ENCODE peak calls at places on chromosome 1, in eight cellular contexts. P is HCT116, V is A549, O is endothelial cell of umbilical vein, B is GM12878, D is K562, J is HepG2, Y is H1. I is an unnamed sample.

GRCh38 chr1:183000563-183000962 is 22.7 kb upstream of the LAMC1 start:
- DNase-seq in V (no peak), J (no peak), O (no peak), Y (no peak), B (no peak), P (no peak), D (no peak), I (no peak)

GRCh38 chr1:167207940-167208623 is 12.6 kb upstream of the POU2F1 start:
- DNase-seq in Y (no peak), D (no peak), V (no peak), J (no peak), B (no peak), O (no peak), P (no peak), I (no peak)

GRCh38 chr1:3135073-3135745 is 66.2 kb downstream of the PRDM16 start:
- DNase-seq in V (no peak), Y (no peak), O (no peak), B (no peak), D (no peak), P (no peak), J (no peak), I (no peak)

GRCh38 chr1:13725714-13726175 is 25.8 kb downstream of the PRDM2 start:
- DNase-seq in V (peak; percentile 21), J (peak; percentile 20), B (no peak), O (peak; percentile 33), D (no peak), Y (no peak), P (peak; percentile 23), I (peak; percentile 69)

GRCh38 chr1:40353081-40353480 is 20.4 kb upstream of the SMAP2 start:
- DNase-seq in O (no peak), P (no peak), J (no peak), Y (no peak), B (no peak), D (no peak), V (no peak), I (no peak)

GRCh38 chr1:153422450-153423068 is 6.2 kb downstream of the S100A7A start:
- DNase-seq in J (peak; percentile 34), D (peak; percentile 64), O (peak; percentile 70), P (peak; percentile 28), V (peak; percentile 48), Y (no peak), B (no peak), I (peak; percentile 66)

GRCh38 chr1:92108631-92109030 is 28.5 kb downstream of the BTBD8 start:
- DNase-seq in V (no peak), D (no peak), B (no peak), J (no peak), P (no peak), Y (no peak), O (no peak), I (no peak)

GRCh38 chr1:228358764-228359612 is 47.6 kb downstream of the TRIM11 start:
- DNase-seq in J (no peak), O (no peak), V (no peak), Y (no peak), D (no peak), B (no peak), P (no peak), I (no peak)

GRCh38 chr1:152972196-152972886 is 1.9 kb downstream of the SPRR4 start:
- DNase-seq in V (no peak), P (no peak), O (no peak), J (no peak), Y (no peak), D (no peak), B (no peak), I (no peak)

GRCh38 chr1:155309423-155310021 is 856 bp downstream of the FDPS start:
- DNase-seq in Y (no peak), V (peak; percentile 33), O (peak; percentile 69), D (peak; percentile 37), B (no peak), P (no peak), J (no peak), I (peak; percentile 19)

GRCh38 chr1:21906173-21907078 is 30.7 kb downstream of the HSPG2 start:
- DNase-seq in P (no peak), O (peak; percentile 98), B (no peak), J (no peak), V (no peak), Y (no peak), D (peak; percentile 95), I (no peak)

GRCh38 chr1:51733793-51734522 is 117.1 kb downstream of the OSBPL9 start:
- DNase-seq in D (no peak), Y (no peak), V (no peak), J (peak; percentile 68), B (no peak), P (no peak), O (no peak), I (no peak)

GRCh38 chr1:60863131-60863530 is 219.2 kb upstream of the NFIA start:
- DNase-seq in P (no peak), O (peak; percentile 46), D (no peak), J (no peak), B (no peak), V (no peak), Y (no peak), I (no peak)

GRCh38 chr1:156500847-156501686 is 492 bp upstream of the MEF2D start:
- DNase-seq in B (no peak), P (peak; percentile 86), J (peak; percentile 80), V (peak; percentile 98), O (peak; percentile 94), Y (peak; percentile 75), D (peak; percentile 99), I (peak; percentile 96)

GRCh38 chr1:156504062-156504813 is 3.7 kb upstream of the MEF2D start:
- DNase-seq in D (no peak), P (no peak), B (no peak), Y (no peak), J (no peak), V (peak; percentile 62), O (no peak), I (peak; percentile 66)

GRCh38 chr1:156503672-156504055 is 3.1 kb upstream of the MEF2D start:
- DNase-seq in Y (no peak), D (no peak), J (no peak), B (no peak), O (no peak), P (no peak), V (no peak), I (no peak)

GRCh38 chr1:156502396-156502748 is 1.8 kb upstream of the MEF2D start:
- DNase-seq in Y (no peak), B (no peak), O (no peak), J (no peak), D (no peak), P (no peak), V (peak; percentile 29), I (no peak)

DNA sequence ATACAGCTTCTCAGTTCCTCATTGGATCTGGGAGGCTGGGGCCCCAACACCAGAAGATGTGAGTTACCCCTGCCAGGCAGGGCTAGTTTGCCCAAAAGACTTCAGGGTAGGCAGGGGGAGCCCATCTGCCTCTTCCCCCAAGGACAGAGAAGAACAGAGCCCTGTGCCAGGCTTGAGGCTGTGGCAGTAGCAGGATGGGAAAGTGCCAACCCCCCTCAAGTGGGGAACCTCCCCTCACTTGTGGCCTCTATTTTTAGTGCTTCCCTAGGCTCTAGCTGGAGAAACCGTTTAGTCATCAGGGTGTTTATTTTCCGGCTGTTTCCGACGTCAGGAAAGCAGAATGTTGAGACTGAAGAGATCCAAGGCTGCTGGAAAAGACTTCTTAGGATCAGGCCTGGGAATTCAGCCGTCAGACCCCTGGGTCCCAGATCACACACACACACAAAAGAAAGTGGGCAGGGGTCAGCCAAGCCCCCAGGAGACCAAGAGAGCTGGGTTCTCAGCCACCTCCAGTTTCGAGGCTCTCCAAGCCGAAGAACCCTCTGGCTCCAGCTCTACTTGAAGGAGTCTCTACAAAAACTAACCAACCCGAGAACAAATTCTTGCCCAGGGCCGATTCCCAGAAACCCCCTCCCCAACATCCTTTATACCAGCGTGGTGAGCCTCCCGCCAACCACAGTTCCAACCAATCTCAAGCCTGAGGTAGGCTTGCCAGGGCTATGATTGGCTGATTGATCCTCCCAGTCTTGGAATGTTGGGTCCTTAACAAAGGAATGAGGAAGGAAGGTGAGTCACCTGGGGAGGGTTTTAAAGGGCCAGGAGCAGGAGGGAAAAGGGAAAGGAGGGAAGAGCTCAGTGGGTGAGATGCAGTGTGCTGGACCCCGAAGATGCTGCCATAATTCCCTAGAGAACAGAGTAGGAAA is 2.4 kb upstream of the MEF2D start:
- DNase-seq in P (peak; percentile 94), O (peak; percentile 97), D (no peak), B (no peak), Y (peak; percentile 83), V (peak; percentile 96), J (no peak), I (peak; percentile 84)
- TF ChIP-seq POLR2A in P (no peak), O (peak; percentile 50), D (no peak), B (no peak), Y (peak; percentile 29), V (no peak), J (no peak), I (no peak)

DNA sequence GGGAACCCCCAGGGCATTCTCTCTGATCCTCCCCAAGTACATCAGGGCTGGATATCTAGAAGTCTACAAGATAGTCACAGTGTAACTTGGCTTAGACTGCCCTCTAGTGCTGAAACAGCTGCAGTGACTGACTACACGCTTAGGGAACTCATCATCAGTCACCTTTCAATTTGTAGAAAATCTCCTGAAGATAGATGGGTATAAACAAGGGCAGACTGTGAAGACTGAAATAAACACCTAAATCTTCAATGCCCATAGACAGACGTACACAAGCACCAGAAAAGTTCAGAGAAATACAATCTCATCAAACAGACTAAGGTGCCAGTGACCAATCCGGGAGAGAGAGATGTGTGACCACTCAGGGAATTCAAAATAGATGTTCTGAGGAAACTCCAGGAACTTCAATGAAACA is 46.6 kb downstream of the PACC1 start:
- DNase-seq in J (peak; percentile 61), Y (peak; percentile 21), B (peak; percentile 36), O (peak; percentile 68), P (peak; percentile 66), D (peak; percentile 68), V (peak; percentile 74), I (peak; percentile 78)
- TF ChIP-seq MAX in J (no peak), Y (no peak), B (no peak), O (no peak), P (no peak), D (no peak), V (no peak), I (no peak)

GRCh38 chr1:208722592-208722991 is 478.4 kb upstream of the PLXNA2 start:
- DNase-seq in O (no peak), Y (no peak), P (no peak), D (no peak), J (no peak), V (no peak), B (no peak), I (no peak)
- TF ChIP-seq POLR2A in O (no peak), Y (no peak), P (no peak), D (no peak), J (no peak), V (no peak), B (no peak), I (no peak)

GRCh38 chr1:11923069-11923826 is 3.0 kb downstream of the KIAA2013 start:
- DNase-seq in O (no peak), P (no peak), Y (no peak), D (no peak), V (no peak), B (no peak), J (no peak), I (no peak)

GRCh38 chr1:11921022-11921421 is 5.2 kb downstream of the KIAA2013 start:
- DNase-seq in D (no peak), Y (no peak), B (no peak), O (no peak), J (no peak), P (no peak), V (no peak), I (no peak)

GRCh38 chr1:11920239-11920903 is 5.9 kb downstream of the KIAA2013 start:
- DNase-seq in J (no peak), B (no peak), O (no peak), D (no peak), V (no peak), P (no peak), Y (no peak), I (no peak)

GRCh38 chr1:11919621-11920020 is 6.6 kb downstream of the KIAA2013 start:
- DNase-seq in P (no peak), D (no peak), Y (no peak), O (no peak), J (no peak), B (no peak), V (no peak), I (no peak)

GRCh38 chr1:11918779-11919519 is 7.3 kb downstream of the KIAA2013 start:
- DNase-seq in B (no peak), Y (no peak), D (no peak), O (no peak), J (no peak), P (no peak), V (peak; percentile 37), I (no peak)
- TF ChIP-seq MAX in B (no peak), Y (no peak), D (no peak), O (no peak), J (no peak), P (no peak), V (no peak), I (no peak)